ENCODE peak calls at places on chromosomes 11 and 22, in nine cellular contexts. E is endodermal cell, B is left lung, R is sigmoid colon, Z is AG10803, Q is astrocyte of the spinal cord, N is fibroblast of lung, F is HCT116, L is heart left ventricle. I is an unnamed sample.

GRCh38 chr22:31719850-31720471 is 30.0 kb downstream of the PRR14L start:
- DNase-seq in E (no peak), B (no peak), R (no peak), Z (no peak), Q (no peak), N (no peak), F (no peak), L (no peak), I (no peak)

GRCh38 chr22:23696326-23696851 is 5.6 kb downstream of the RGL4 start:
- DNase-seq in E (no peak), B (peak; percentile 48), R (no peak), Z (peak; percentile 11), Q (peak; percentile 33), N (no peak), F (no peak), L (peak; percentile 48), I (no peak)

GRCh38 chr22:42807185-42807584 is 49.9 kb downstream of the ARFGAP3 start:
- DNase-seq in E (no peak), B (no peak), R (no peak), Z (no peak), Q (no peak), N (no peak), F (no peak), L (no peak), I (no peak)

GRCh38 chr11:117490019-117490679 is 162.5 kb downstream of the CEP164 start:
- DNase-seq in E (no peak), B (no peak), R (no peak), Z (no peak), Q (no peak), N (no peak), F (no peak), L (no peak), I (no peak)

GRCh38 chr11:95165638-95166037 is 65.4 kb downstream of the SESN3 start:
- DNase-seq in E (no peak), B (no peak), R (no peak), Z (no peak), Q (no peak), N (no peak), F (no peak), L (no peak), I (no peak)

GRCh38 chr22:43209523-43209890 is 22.6 kb upstream of the TTLL12 start:
- DNase-seq in E (no peak), B (no peak), R (no peak), Z (no peak), Q (no peak), N (no peak), F (no peak), L (no peak), I (no peak)

GRCh38 chr11:113189909-113190667 is 124.3 kb upstream of the TTC12 start:
- DNase-seq in E (no peak), B (no peak), R (no peak), Z (peak; percentile 98), Q (peak; percentile 63), N (peak; percentile 91), F (no peak), L (peak; percentile 65), I (no peak)

GRCh38 chr11:10917802-10918201 is 59.9 kb upstream of the ZBED5 start:
- DNase-seq in E (no peak), B (no peak), R (no peak), Z (no peak), Q (no peak), N (no peak), F (no peak), L (no peak), I (no peak)

GRCh38 chr11:120108154-120108784 is 29.6 kb downstream of the TRIM29 start:
- DNase-seq in E (peak; percentile 94), B (peak; percentile 49), R (peak; percentile 77), Z (peak; percentile 42), Q (peak; percentile 32), N (peak; percentile 46), F (no peak), L (peak; percentile 60), I (peak; percentile 83)

GRCh38 chr11:17599460-17599925 is 52.4 kb downstream of the OTOG start:
- DNase-seq in E (no peak), B (no peak), R (peak; percentile 47), Z (no peak), Q (no peak), N (no peak), F (no peak), L (no peak), I (no peak)

GRCh38 chr11:68012843-68013610 is 2.9 kb downstream of the ALDH3B1 start:
- DNase-seq in E (no peak), B (peak; percentile 77), R (no peak), Z (peak; percentile 98), Q (peak; percentile 97), N (peak; percentile 93), F (peak; percentile 80), L (no peak), I (no peak)

GRCh38 chr11:68015467-68015866 is 5.3 kb downstream of the ALDH3B1 start:
- DNase-seq in E (no peak), B (no peak), R (no peak), Z (no peak), Q (no peak), N (no peak), F (no peak), L (no peak), I (no peak)

GRCh38 chr11:68013611-68014156 is 3.6 kb downstream of the ALDH3B1 start:
- DNase-seq in E (no peak), B (peak; percentile 35), R (no peak), Z (no peak), Q (no peak), N (no peak), F (no peak), L (no peak), I (no peak)

GRCh38 chr11:68014966-68015447 is 4.9 kb downstream of the ALDH3B1 start:
- DNase-seq in E (no peak), B (peak; percentile 32), R (no peak), Z (no peak), Q (no peak), N (no peak), F (no peak), L (no peak), I (no peak)

GRCh38 chr11:68014157-68014965 is 4.2 kb downstream of the ALDH3B1 start:
- DNase-seq in E (no peak), B (peak; percentile 90), R (peak; percentile 86), Z (peak; percentile 75), Q (peak; percentile 79), N (peak; percentile 94), F (peak; percentile 64), L (no peak), I (no peak)
- H3K4me3 ChIP-seq in E (no peak overlapping the region), B (no peak overlapping the region), R (no peak overlapping the region), Z (peak overlapping the region; percentile 7), Q (no peak overlapping the region), N (no peak overlapping the region), F (peak overlapping the region; percentile 51), L (no peak overlapping the region), I (no peak overlapping the region)

DNA sequence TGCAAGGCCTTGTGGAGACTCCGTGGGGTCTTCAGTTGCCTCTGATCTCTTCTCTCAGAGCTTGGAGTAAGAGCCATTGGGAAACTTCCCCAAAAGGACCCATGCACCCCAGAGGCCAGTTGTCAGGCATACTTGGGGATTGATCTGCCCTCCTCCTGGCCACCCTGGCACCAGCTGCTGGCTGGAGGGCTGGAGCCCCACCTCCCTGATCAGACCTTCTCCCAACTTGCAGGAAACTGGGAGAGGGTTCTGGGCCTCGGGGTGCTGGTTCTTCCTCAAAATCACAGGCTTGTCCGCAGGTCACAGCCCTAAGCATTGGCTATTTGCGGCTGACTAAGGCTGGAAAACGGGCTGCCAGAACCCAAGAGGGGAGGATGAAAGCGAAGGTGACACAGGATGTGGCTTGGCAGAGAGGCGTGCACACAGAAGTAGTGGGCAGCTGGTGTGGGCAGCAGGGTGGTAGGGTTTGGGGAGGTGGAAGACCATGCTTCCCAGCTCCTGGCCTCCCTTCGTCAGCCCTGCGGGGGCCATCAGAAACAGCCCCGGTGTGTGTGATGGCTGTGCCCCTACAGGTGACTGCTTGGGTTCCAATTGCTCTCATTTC is 1.3 kb upstream of the DGKZ start:
- DNase-seq in E (no peak), B (no peak), R (no peak), Z (no peak), Q (no peak), N (no peak), F (no peak), L (no peak), I (no peak)
- H3K4me3 ChIP-seq in E (no peak overlapping the region), B (peak overlapping the region; percentile 26), R (peak overlapping the region; percentile 40), Z (no peak overlapping the region), Q (no peak overlapping the region), N (no peak overlapping the region), F (no peak overlapping the region), L (peak overlapping the region; percentile 53), I (no peak overlapping the region)

DNA sequence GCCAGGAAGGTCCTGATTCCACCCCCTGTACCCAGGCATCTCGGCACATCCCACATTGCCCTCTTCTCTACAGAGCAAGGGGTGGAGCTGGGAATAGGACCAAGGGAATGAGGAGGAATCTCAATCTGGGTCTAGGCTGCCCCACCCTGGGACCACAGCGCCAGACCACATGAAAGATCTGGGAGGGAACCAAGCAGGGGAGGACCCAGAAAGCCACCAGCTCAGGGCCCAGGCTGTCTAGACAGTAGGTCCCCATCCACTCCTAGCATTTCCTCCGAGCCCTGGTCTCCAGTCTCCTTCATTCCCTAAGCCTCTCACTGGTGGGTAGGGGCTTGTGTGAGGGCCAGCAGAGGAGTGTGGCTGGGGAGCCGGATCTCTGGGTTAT is 11.6 kb downstream of the PHLDB1 start:
- DNase-seq in E (peak; percentile 46), B (no peak), R (peak; percentile 82), Z (peak; percentile 92), Q (peak; percentile 92), N (peak; percentile 87), F (no peak), L (peak; percentile 86), I (no peak)
- H3K4me3 ChIP-seq in E (no peak overlapping the region), B (no peak overlapping the region), R (no peak overlapping the region), Z (peak overlapping the region; percentile 36), Q (no peak overlapping the region), N (no peak overlapping the region), F (no peak overlapping the region), L (peak overlapping the region; percentile 5), I (no peak overlapping the region)

GRCh38 chr11:76321820-76322524 is 59.0 kb downstream of the THAP12 start:
- DNase-seq in E (no peak), B (no peak), R (no peak), Z (no peak), Q (no peak), N (no peak), F (no peak), L (no peak), I (no peak)
- H3K4me3 ChIP-seq in E (peak overlapping the region; percentile 72), B (peak overlapping the region; percentile 6), R (peak overlapping the region; percentile 8), Z (no peak overlapping the region), Q (no peak overlapping the region), N (no peak overlapping the region), F (no peak overlapping the region), L (peak overlapping the region; percentile 26), I (no peak overlapping the region)

GRCh38 chr22:35893698-35894097 is 134.9 kb downstream of the RBFOX2 start:
- DNase-seq in E (no peak), B (no peak), R (no peak), Z (peak; percentile 22), Q (no peak), N (peak; percentile 90), F (no peak), L (no peak), I (no peak)
- H3K4me3 ChIP-seq in E (no peak overlapping the region), B (no peak overlapping the region), R (peak overlapping the region; percentile 53), Z (no peak overlapping the region), Q (no peak overlapping the region), N (no peak overlapping the region), F (no peak overlapping the region), L (peak overlapping the region; percentile 46), I (no peak overlapping the region)

I was measured in BE2C.